ENCODE peak calls at places on chromosomes 16 and 17, in eight cellular contexts. One of them, this sample, is unnamed.

GRCh38 chr16:27729516-27730304 is 179.8 kb downstream of the KATNIP start:
- DNase-seq in heart left ventricle: no peak
- DNase-seq in H1: no peak
- DNase-seq in GM12878: no peak
- DNase-seq in transverse colon: no peak
- DNase-seq in body of pancreas: no peak
- DNase-seq in stomach: no peak
- DNase-seq in lower leg skin: peak; percentile 44
- DNase-seq in this sample: no peak

GRCh38 chr17:57862990-57863667 is 13.3 kb upstream of the MRPS23 start:
- DNase-seq in H1: no peak
- DNase-seq in heart left ventricle: no peak
- DNase-seq in transverse colon: no peak
- DNase-seq in body of pancreas: no peak
- DNase-seq in stomach: no peak
- DNase-seq in GM12878: no peak
- DNase-seq in lower leg skin: no peak
- DNase-seq in this sample: no peak

GRCh38 chr17:75308732-75309629 is 19.7 kb upstream of the SLC25A19 start:
- DNase-seq in transverse colon: peak; percentile 77
- DNase-seq in heart left ventricle: no peak
- DNase-seq in GM12878: no peak
- DNase-seq in body of pancreas: peak; percentile 33
- DNase-seq in lower leg skin: no peak
- DNase-seq in stomach: peak; percentile 67
- DNase-seq in H1: no peak
- DNase-seq in this sample: no peak

GRCh38 chr17:45846223-45846622 is 1.5 kb downstream of the SPPL2C start:
- DNase-seq in GM12878: no peak
- DNase-seq in lower leg skin: no peak
- DNase-seq in body of pancreas: no peak
- DNase-seq in heart left ventricle: no peak
- DNase-seq in transverse colon: no peak
- DNase-seq in H1: no peak
- DNase-seq in stomach: no peak
- DNase-seq in this sample: no peak

GRCh38 chr16:78594191-78594590 is 494.7 kb downstream of the WWOX start:
- DNase-seq in stomach: no peak
- DNase-seq in lower leg skin: no peak
- DNase-seq in GM12878: no peak
- DNase-seq in transverse colon: no peak
- DNase-seq in heart left ventricle: no peak
- DNase-seq in body of pancreas: no peak
- DNase-seq in H1: no peak
- DNase-seq in this sample: no peak

GRCh38 chr16:1108299-1109252 is 12.5 kb upstream of the C1QTNF8 start:
- DNase-seq in GM12878: no peak
- DNase-seq in heart left ventricle: peak; percentile 62
- DNase-seq in lower leg skin: no peak
- DNase-seq in stomach: peak; percentile 87
- DNase-seq in transverse colon: peak; percentile 55
- DNase-seq in H1: no peak
- DNase-seq in body of pancreas: peak; percentile 80
- DNase-seq in this sample: no peak

GRCh38 chr17:43020789-43021738 is 1.1 kb downstream of the VAT1 start:
- DNase-seq in heart left ventricle: peak; percentile 79
- DNase-seq in H1: no peak
- DNase-seq in stomach: peak; percentile 34
- DNase-seq in lower leg skin: peak; percentile 87
- DNase-seq in GM12878: no peak
- DNase-seq in transverse colon: peak; percentile 67
- DNase-seq in body of pancreas: peak; percentile 48
- DNase-seq in this sample: peak; percentile 81

GRCh38 chr16:58665200-58665599 is 19.4 kb downstream of the SLC38A7 start:
- DNase-seq in body of pancreas: no peak
- DNase-seq in heart left ventricle: no peak
- DNase-seq in lower leg skin: no peak
- DNase-seq in GM12878: no peak
- DNase-seq in transverse colon: no peak
- DNase-seq in H1: no peak
- DNase-seq in stomach: no peak
- DNase-seq in this sample: no peak

GRCh38 chr17:54754560-54754959 is 146.1 kb upstream of the TOM1L1 start:
- DNase-seq in transverse colon: no peak
- DNase-seq in GM12878: no peak
- DNase-seq in H1: no peak
- DNase-seq in heart left ventricle: no peak
- DNase-seq in stomach: no peak
- DNase-seq in lower leg skin: no peak
- DNase-seq in body of pancreas: peak; percentile 13
- DNase-seq in this sample: peak; percentile 38

GRCh38 chr16:81514041-81514559 is 69.5 kb downstream of the CMIP start:
- DNase-seq in H1: no peak
- DNase-seq in lower leg skin: no peak
- DNase-seq in stomach: no peak
- DNase-seq in GM12878: no peak
- DNase-seq in transverse colon: no peak
- DNase-seq in body of pancreas: no peak
- DNase-seq in heart left ventricle: no peak
- DNase-seq in this sample: no peak

GRCh38 chr16:58032710-58033293 is 7.2 kb downstream of the MMP15 start:
- DNase-seq in lower leg skin: no peak
- DNase-seq in heart left ventricle: peak; percentile 86
- DNase-seq in transverse colon: no peak
- DNase-seq in body of pancreas: peak; percentile 80
- DNase-seq in GM12878: no peak
- DNase-seq in H1: no peak
- DNase-seq in stomach: peak; percentile 89
- DNase-seq in this sample: no peak

GRCh38 chr16:58417600-58417999 is 25.3 kb downstream of the GINS3 start:
- DNase-seq in heart left ventricle: peak; percentile 80
- DNase-seq in body of pancreas: no peak
- DNase-seq in lower leg skin: peak; percentile 49
- DNase-seq in stomach: no peak
- DNase-seq in GM12878: no peak
- DNase-seq in transverse colon: no peak
- DNase-seq in H1: no peak
- DNase-seq in this sample: peak; percentile 80

GRCh38 chr17:55289106-55289446 is 24.3 kb downstream of the HLF start:
- DNase-seq in body of pancreas: no peak
- DNase-seq in lower leg skin: no peak
- DNase-seq in GM12878: no peak
- DNase-seq in H1: no peak
- DNase-seq in transverse colon: no peak
- DNase-seq in stomach: no peak
- DNase-seq in heart left ventricle: peak; percentile 57
- DNase-seq in this sample: no peak

GRCh38 chr17:7295230-7296180 is 1.1 kb upstream of the YBX2 start:
- DNase-seq in H1: no peak
- DNase-seq in transverse colon: no peak
- DNase-seq in body of pancreas: no peak
- DNase-seq in heart left ventricle: no peak
- DNase-seq in stomach: no peak
- DNase-seq in GM12878: no peak
- DNase-seq in lower leg skin: no peak
- DNase-seq in this sample: no peak

GRCh38 chr17:57158296-57158695 is 73.2 kb downstream of the AKAP1 start:
- DNase-seq in GM12878: no peak
- DNase-seq in transverse colon: no peak
- DNase-seq in H1: no peak
- DNase-seq in body of pancreas: no peak
- DNase-seq in heart left ventricle: no peak
- DNase-seq in lower leg skin: no peak
- DNase-seq in stomach: no peak
- DNase-seq in this sample: no peak

DNA sequence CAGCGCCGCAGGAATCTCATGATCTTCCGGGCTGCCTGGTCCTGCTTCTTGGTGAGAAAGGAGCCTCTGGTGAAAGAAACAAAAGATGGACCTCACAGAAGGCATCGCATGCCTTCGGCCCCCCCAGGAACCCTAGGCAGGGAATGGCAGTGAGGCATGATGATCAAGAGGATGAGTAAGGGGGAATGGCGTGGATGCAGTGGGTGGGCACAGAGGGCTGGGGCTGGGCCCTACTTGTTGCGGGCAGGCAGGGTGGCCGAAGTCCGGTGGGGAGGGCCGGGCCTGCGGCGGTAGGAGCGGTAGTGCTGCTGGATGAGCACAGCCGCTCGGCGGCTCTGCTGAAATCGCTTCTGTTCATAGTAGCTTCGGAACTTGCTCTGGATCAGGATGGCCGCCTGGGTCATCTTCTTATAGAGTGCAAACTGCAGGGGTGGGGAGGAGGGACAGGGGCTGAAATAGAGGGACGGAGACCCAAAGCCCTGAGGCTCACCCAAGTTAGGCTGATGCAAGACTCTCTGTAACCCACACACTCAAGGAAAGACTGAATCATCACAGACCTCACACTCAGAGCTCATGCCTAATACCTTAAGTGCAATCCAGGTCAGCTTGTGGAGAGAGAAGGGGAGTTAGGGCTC is 1.4 kb upstream of the SPAG7 start:
- DNase-seq in body of pancreas: no peak
- DNase-seq in stomach: no peak
- DNase-seq in H1: no peak
- DNase-seq in lower leg skin: no peak
- DNase-seq in heart left ventricle: peak; percentile 47
- DNase-seq in transverse colon: no peak
- DNase-seq in GM12878: no peak
- DNase-seq in this sample: peak; percentile 67
- TF ChIP-seq POLR2A in body of pancreas: no peak
- TF ChIP-seq POLR2A in stomach: no peak
- TF ChIP-seq POLR2A in H1: no peak
- TF ChIP-seq POLR2A in lower leg skin: no peak
- TF ChIP-seq POLR2A in heart left ventricle: no peak
- TF ChIP-seq POLR2A in transverse colon: no peak
- TF ChIP-seq POLR2A in GM12878: no peak
- TF ChIP-seq POLR2A in this sample: no peak

GRCh38 chr16:23640959-23641765 is at the start of the genes DCTN5 and PALB2:
- DNase-seq in transverse colon: peak; percentile 94
- DNase-seq in H1: peak; percentile 75
- DNase-seq in GM12878: peak; percentile 83
- DNase-seq in body of pancreas: peak; percentile 91
- DNase-seq in stomach: peak; percentile 94
- DNase-seq in lower leg skin: peak; percentile 92
- DNase-seq in heart left ventricle: peak; percentile 96
- DNase-seq in this sample: peak; percentile 95
- TF ChIP-seq POLR2A in transverse colon: peak; percentile 45
- TF ChIP-seq POLR2A in H1: peak; percentile 73
- TF ChIP-seq POLR2A in GM12878: peak; percentile 85
- TF ChIP-seq POLR2A in body of pancreas: no peak
- TF ChIP-seq POLR2A in stomach: no peak
- TF ChIP-seq POLR2A in lower leg skin: no peak
- TF ChIP-seq POLR2A in heart left ventricle: no peak
- TF ChIP-seq POLR2A in this sample: peak; percentile 81

GRCh38 chr17:81840826-81841778 is 6.3 kb upstream of the PPP1R27 start:
- DNase-seq in stomach: peak; percentile 66
- DNase-seq in body of pancreas: peak; percentile 72
- DNase-seq in transverse colon: no peak
- DNase-seq in lower leg skin: no peak
- DNase-seq in GM12878: no peak
- DNase-seq in H1: no peak
- DNase-seq in heart left ventricle: no peak
- DNase-seq in this sample: no peak
- TF ChIP-seq POLR2A in stomach: no peak
- TF ChIP-seq POLR2A in body of pancreas: no peak
- TF ChIP-seq POLR2A in transverse colon: no peak
- TF ChIP-seq POLR2A in lower leg skin: no peak
- TF ChIP-seq POLR2A in GM12878: no peak
- TF ChIP-seq POLR2A in H1: no peak
- TF ChIP-seq POLR2A in heart left ventricle: no peak
- TF ChIP-seq POLR2A in this sample: no peak

DNA sequence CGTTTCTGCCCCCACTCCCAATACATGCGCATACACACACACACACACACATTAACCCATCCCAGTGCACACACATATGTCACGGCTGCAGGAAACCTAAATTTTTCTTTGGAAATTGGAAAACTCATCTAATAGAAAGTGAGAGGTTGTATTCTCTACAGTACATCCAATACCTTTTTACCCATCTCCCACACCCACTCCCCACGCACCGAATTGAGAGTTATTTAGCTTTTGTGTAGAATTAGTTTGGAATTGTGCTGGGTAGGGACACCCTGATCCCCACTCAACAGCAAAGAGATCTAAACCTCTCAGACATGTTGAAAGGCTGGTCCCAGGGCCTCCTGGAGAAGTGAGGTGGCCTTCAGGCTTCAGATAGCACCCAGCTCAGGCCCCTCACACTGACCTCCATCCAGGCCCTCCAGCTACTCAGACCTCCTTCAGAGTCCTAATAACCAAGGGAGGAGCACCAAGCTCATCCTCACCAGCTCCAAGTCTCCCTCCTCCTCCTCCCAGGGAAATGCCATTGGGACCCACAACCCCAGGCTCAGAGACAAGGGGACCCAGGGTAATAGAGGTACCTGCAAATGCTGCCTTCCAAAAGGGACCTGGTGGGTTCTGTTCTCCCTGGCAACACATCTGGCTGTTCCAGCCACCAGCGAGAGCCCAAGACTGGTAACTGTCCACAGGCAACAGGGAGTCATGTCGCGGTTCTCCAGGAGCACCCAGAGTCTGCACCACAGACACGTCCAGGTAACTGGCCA is 955 bp downstream of the HOXB13 start:
- DNase-seq in GM12878: no peak
- DNase-seq in H1: no peak
- DNase-seq in transverse colon: no peak
- DNase-seq in stomach: no peak
- DNase-seq in lower leg skin: no peak
- DNase-seq in body of pancreas: no peak
- DNase-seq in heart left ventricle: no peak
- DNase-seq in this sample: no peak
- TF ChIP-seq POLR2A in GM12878: no peak
- TF ChIP-seq POLR2A in H1: no peak
- TF ChIP-seq POLR2A in transverse colon: no peak
- TF ChIP-seq POLR2A in stomach: no peak
- TF ChIP-seq POLR2A in lower leg skin: no peak
- TF ChIP-seq POLR2A in body of pancreas: no peak
- TF ChIP-seq POLR2A in heart left ventricle: no peak
- TF ChIP-seq POLR2A in this sample: no peak

GRCh38 chr17:76736349-76737081 is 616 bp downstream of the SRSF2 start:
- DNase-seq in H1: no peak
- DNase-seq in heart left ventricle: peak; percentile 84
- DNase-seq in transverse colon: peak; percentile 82
- DNase-seq in stomach: peak; percentile 81
- DNase-seq in body of pancreas: peak; percentile 78
- DNase-seq in GM12878: no peak
- DNase-seq in lower leg skin: peak; percentile 69
- DNase-seq in this sample: peak; percentile 93

GRCh38 chr17:76735586-76736348 is 1.4 kb downstream of the SRSF2 start:
- DNase-seq in heart left ventricle: no peak
- DNase-seq in body of pancreas: no peak
- DNase-seq in GM12878: no peak
- DNase-seq in H1: no peak
- DNase-seq in stomach: no peak
- DNase-seq in transverse colon: no peak
- DNase-seq in lower leg skin: no peak
- DNase-seq in this sample: peak; percentile 53

GRCh38 chr17:76737082-76737675 is at the start of gene SRSF2:
- DNase-seq in stomach: peak; percentile 99
- DNase-seq in GM12878: peak; percentile 87
- DNase-seq in body of pancreas: peak; percentile 98
- DNase-seq in transverse colon: peak; percentile 98
- DNase-seq in heart left ventricle: peak; percentile 98
- DNase-seq in H1: peak; percentile 95
- DNase-seq in lower leg skin: peak; percentile 98
- DNase-seq in this sample: peak; percentile 100

GRCh38 chr17:76738468-76738850 is 540 bp downstream of the MFSD11 start:
- DNase-seq in transverse colon: no peak
- DNase-seq in heart left ventricle: no peak
- DNase-seq in stomach: no peak
- DNase-seq in body of pancreas: no peak
- DNase-seq in lower leg skin: no peak
- DNase-seq in GM12878: no peak
- DNase-seq in H1: no peak
- DNase-seq in this sample: peak; percentile 38

GRCh38 chr17:76737676-76738467 is at the start of gene MFSD11:
- DNase-seq in body of pancreas: peak; percentile 90
- DNase-seq in lower leg skin: peak; percentile 87
- DNase-seq in stomach: peak; percentile 91
- DNase-seq in transverse colon: peak; percentile 93
- DNase-seq in GM12878: no peak
- DNase-seq in H1: peak; percentile 87
- DNase-seq in heart left ventricle: peak; percentile 94
- DNase-seq in this sample: peak; percentile 97
- TF ChIP-seq POLR2A in body of pancreas: peak; percentile 11
- TF ChIP-seq POLR2A in lower leg skin: no peak
- TF ChIP-seq POLR2A in stomach: no peak
- TF ChIP-seq POLR2A in transverse colon: peak; percentile 5
- TF ChIP-seq POLR2A in GM12878: no peak
- TF ChIP-seq POLR2A in H1: no peak
- TF ChIP-seq POLR2A in heart left ventricle: no peak
- TF ChIP-seq POLR2A in this sample: peak; percentile 90